ENCODE peak calls at places on chromosomes 12 and 14, in five cellular contexts. One of them, this sample, is unnamed.

GRCh38 chr14:68793734-68794129 is 865 bp upstream of the ZFP36L1 start:
- DNase-seq in GM12864: no peak
- DNase-seq in lower lobe of right lung: no peak
- DNase-seq in progenitor cell of endocrine pancreas: no peak
- DNase-seq in H9: no peak
- DNase-seq in this sample: peak

GRCh38 chr12:115194448-115194847 is 510.5 kb upstream of the TBX3 start:
- DNase-seq in GM12864: no peak
- DNase-seq in progenitor cell of endocrine pancreas: no peak
- DNase-seq in H9: no peak
- DNase-seq in lower lobe of right lung: no peak
- DNase-seq in this sample: no peak

GRCh38 chr12:123036471-123037285 is 56.2 kb downstream of the ARL6IP4 start:
- DNase-seq in progenitor cell of endocrine pancreas: no peak
- DNase-seq in GM12864: no peak
- DNase-seq in lower lobe of right lung: no peak
- DNase-seq in H9: no peak
- DNase-seq in this sample: no peak

GRCh38 chr12:106791531-106791930 is 17.0 kb downstream of the RIC8B start:
- DNase-seq in progenitor cell of endocrine pancreas: no peak
- DNase-seq in H9: no peak
- DNase-seq in lower lobe of right lung: no peak
- DNase-seq in GM12864: no peak
- DNase-seq in this sample: no peak

GRCh38 chr14:100547633-100548294 is 39.5 kb downstream of the BEGAIN start:
- DNase-seq in lower lobe of right lung: peak
- DNase-seq in progenitor cell of endocrine pancreas: no peak
- DNase-seq in H9: no peak
- DNase-seq in GM12864: no peak
- DNase-seq in this sample: peak

GRCh38 chr14:58656671-58657411 is 19.1 kb downstream of the DACT1 start:
- DNase-seq in lower lobe of right lung: no peak
- DNase-seq in H9: no peak
- DNase-seq in GM12864: no peak
- DNase-seq in progenitor cell of endocrine pancreas: no peak
- DNase-seq in this sample: no peak

GRCh38 chr12:60195483-60195882 is 599.7 kb downstream of the SLC16A7 start:
- DNase-seq in lower lobe of right lung: no peak
- DNase-seq in H9: no peak
- DNase-seq in progenitor cell of endocrine pancreas: no peak
- DNase-seq in GM12864: no peak
- DNase-seq in this sample: no peak

GRCh38 chr14:94600148-94600545 is 12.0 kb upstream of the SERPINA3 start:
- DNase-seq in lower lobe of right lung: no peak
- DNase-seq in GM12864: no peak
- DNase-seq in H9: no peak
- DNase-seq in progenitor cell of endocrine pancreas: no peak
- DNase-seq in this sample: no peak

GRCh38 chr14:21308479-21309237 is 28.8 kb downstream of the RPGRIP1 start:
- DNase-seq in GM12864: peak
- DNase-seq in lower lobe of right lung: peak
- DNase-seq in progenitor cell of endocrine pancreas: peak
- DNase-seq in H9: peak
- DNase-seq in this sample: peak

GRCh38 chr12:22684526-22685118 is 59.7 kb downstream of the ETNK1 start:
- DNase-seq in GM12864: peak
- DNase-seq in H9: no peak
- DNase-seq in lower lobe of right lung: no peak
- DNase-seq in progenitor cell of endocrine pancreas: no peak
- DNase-seq in this sample: peak

GRCh38 chr12:131005161-131006035 is 51.7 kb downstream of the ADGRD1 start:
- DNase-seq in GM12864: no peak
- DNase-seq in H9: no peak
- DNase-seq in progenitor cell of endocrine pancreas: no peak
- DNase-seq in lower lobe of right lung: no peak
- DNase-seq in this sample: no peak

GRCh38 chr12:90959538-90960139 is 4.7 kb upstream of the CCER1 start:
- DNase-seq in GM12864: no peak
- DNase-seq in progenitor cell of endocrine pancreas: no peak
- DNase-seq in H9: no peak
- DNase-seq in lower lobe of right lung: no peak
- DNase-seq in this sample: peak

GRCh38 chr14:100708349-100709217 is 18.1 kb upstream of the DLK1 start:
- DNase-seq in lower lobe of right lung: peak
- DNase-seq in GM12864: no peak
- DNase-seq in H9: peak
- DNase-seq in progenitor cell of endocrine pancreas: peak
- DNase-seq in this sample: peak

GRCh38 chr12:122965851-122966742 is at the start of gene ABCB9:
- DNase-seq in progenitor cell of endocrine pancreas: peak
- DNase-seq in lower lobe of right lung: peak
- DNase-seq in GM12864: peak
- DNase-seq in H9: peak
- DNase-seq in this sample: peak

GRCh38 chr12:95605087-95605486 is 53.8 kb upstream of the USP44 start:
- DNase-seq in GM12864: no peak
- DNase-seq in progenitor cell of endocrine pancreas: no peak
- DNase-seq in H9: no peak
- DNase-seq in lower lobe of right lung: no peak
- DNase-seq in this sample: no peak

GRCh38 chr12:116125084-116125483 is 152.4 kb downstream of the MED13L start:
- DNase-seq in lower lobe of right lung: no peak
- DNase-seq in progenitor cell of endocrine pancreas: no peak
- DNase-seq in H9: no peak
- DNase-seq in GM12864: no peak
- DNase-seq in this sample: no peak

GRCh38 chr12:52391618-52392002 is 6.2 kb upstream of the KRT84 start:
- DNase-seq in H9: no peak
- DNase-seq in GM12864: no peak
- DNase-seq in progenitor cell of endocrine pancreas: no peak
- DNase-seq in lower lobe of right lung: no peak
- DNase-seq in this sample: no peak

GRCh38 chr14:104700747-104701215 is 11.4 kb downstream of the INF2 start:
- DNase-seq in H9: no peak
- DNase-seq in progenitor cell of endocrine pancreas: no peak
- DNase-seq in GM12864: no peak
- DNase-seq in lower lobe of right lung: no peak
- DNase-seq in this sample: no peak

GRCh38 chr12:12660201-12660600 is 35.8 kb downstream of the GPR19 start:
- DNase-seq in lower lobe of right lung: no peak
- DNase-seq in progenitor cell of endocrine pancreas: no peak
- DNase-seq in GM12864: no peak
- DNase-seq in H9: no peak
- DNase-seq in this sample: no peak

GRCh38 chr12:12668005-12668404 is 28.0 kb downstream of the GPR19 start:
- DNase-seq in H9: no peak
- DNase-seq in lower lobe of right lung: no peak
- DNase-seq in progenitor cell of endocrine pancreas: no peak
- DNase-seq in GM12864: no peak
- DNase-seq in this sample: no peak

GRCh38 chr12:12661086-12661485 is 34.9 kb downstream of the GPR19 start:
- DNase-seq in GM12864: no peak
- DNase-seq in lower lobe of right lung: no peak
- DNase-seq in progenitor cell of endocrine pancreas: no peak
- DNase-seq in H9: no peak
- DNase-seq in this sample: peak

GRCh38 chr12:12663644-12664294 is 32.2 kb downstream of the GPR19 start:
- DNase-seq in H9: no peak
- DNase-seq in GM12864: no peak
- DNase-seq in lower lobe of right lung: no peak
- DNase-seq in progenitor cell of endocrine pancreas: no peak
- DNase-seq in this sample: no peak

DNA sequence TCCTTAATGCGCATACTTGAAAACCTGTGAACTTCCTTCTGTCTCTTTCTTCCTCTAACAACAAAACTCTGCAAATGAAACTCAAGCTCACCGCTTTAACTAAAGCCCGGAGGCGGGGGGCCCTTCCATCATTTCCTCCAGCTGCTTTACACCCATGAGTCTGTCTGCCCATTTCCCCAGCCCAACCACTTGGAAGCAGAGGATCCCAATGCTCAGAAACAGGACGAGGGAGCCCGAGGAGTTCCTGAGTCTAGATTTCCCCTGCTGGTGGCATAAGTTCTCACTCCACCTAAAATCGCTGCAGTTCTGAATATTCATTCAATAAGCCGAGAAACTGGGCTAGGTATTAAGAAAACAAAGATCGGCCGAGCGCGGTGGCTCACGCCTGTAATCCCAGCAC is 30.8 kb downstream of the GPR19 start:
- DNase-seq in GM12864: no peak
- DNase-seq in lower lobe of right lung: no peak
- DNase-seq in progenitor cell of endocrine pancreas: no peak
- DNase-seq in H9: peak
- DNase-seq in this sample: no peak
- TF ChIP-seq CTCF in GM12864: no peak
- TF ChIP-seq CTCF in lower lobe of right lung: no peak
- TF ChIP-seq CTCF in progenitor cell of endocrine pancreas: no peak
- TF ChIP-seq CTCF in H9: peak
- TF ChIP-seq CTCF in this sample: peak

GRCh38 chr12:113359939-113360748 is 1.8 kb downstream of the PLBD2 start:
- DNase-seq in H9: no peak
- DNase-seq in lower lobe of right lung: no peak
- DNase-seq in GM12864: no peak
- DNase-seq in progenitor cell of endocrine pancreas: no peak
- DNase-seq in this sample: peak
- TF ChIP-seq CTCF in H9: peak
- TF ChIP-seq CTCF in lower lobe of right lung: no peak
- TF ChIP-seq CTCF in GM12864: peak
- TF ChIP-seq CTCF in progenitor cell of endocrine pancreas: peak
- TF ChIP-seq CTCF in this sample: peak

GRCh38 chr14:26255213-26255612 is 342.6 kb downstream of the NOVA1 start:
- DNase-seq in H9: no peak
- DNase-seq in GM12864: no peak
- DNase-seq in lower lobe of right lung: no peak
- DNase-seq in progenitor cell of endocrine pancreas: no peak
- DNase-seq in this sample: peak
- TF ChIP-seq CTCF in H9: peak
- TF ChIP-seq CTCF in GM12864: no peak
- TF ChIP-seq CTCF in lower lobe of right lung: peak
- TF ChIP-seq CTCF in progenitor cell of endocrine pancreas: no peak
- TF ChIP-seq CTCF in this sample: peak

GRCh38 chr12:118821386-118821928 is 159.9 kb upstream of the SRRM4 start:
- DNase-seq in progenitor cell of endocrine pancreas: no peak
- DNase-seq in H9: no peak
- DNase-seq in lower lobe of right lung: no peak
- DNase-seq in GM12864: no peak
- DNase-seq in this sample: no peak
- TF ChIP-seq CTCF in progenitor cell of endocrine pancreas: no peak
- TF ChIP-seq CTCF in H9: peak
- TF ChIP-seq CTCF in lower lobe of right lung: no peak
- TF ChIP-seq CTCF in GM12864: no peak
- TF ChIP-seq CTCF in this sample: no peak